ENCODE peak calls at places on chromosomes 5 and 9, in eight cellular contexts. O, N, F, V, L, U, S and K are unnamed samples. For H3K4me1, the result is how much of the 10 kb centered on the place peaks cover.

GRCh38 chr5:142109356-142110045 is 922 bp downstream of the NDFIP1 start:
- DNase-seq in L (peak), V (no peak), F (peak), U (no peak), O (peak), S (no peak), N (peak), K (no peak)

GRCh38 chr9:99259231-99259918 is 37.3 kb downstream of the SEC61B start:
- DNase-seq in F (peak), O (peak), L (no peak), S (no peak), U (peak), N (no peak), V (peak), K (peak)

GRCh38 chr5:4375640-4376039 is 764.5 kb upstream of the ADAMTS16 start:
- DNase-seq in O (no peak), N (no peak), L (no peak), S (no peak), V (no peak), U (no peak), F (no peak), K (no peak)

GRCh38 chr9:135256568-135257354 is 169.3 kb downstream of the OLFM1 start:
- DNase-seq in L (no peak), S (no peak), O (no peak), N (no peak), U (no peak), V (peak), F (no peak), K (peak)

GRCh38 chr9:8365466-8366160 is 566.0 kb upstream of the DMAC1 start:
- DNase-seq in N (no peak), S (no peak), V (no peak), U (no peak), F (no peak), O (no peak), L (no peak), K (no peak)

GRCh38 chr5:75566710-75567309 is 44.4 kb upstream of the ANKDD1B start:
- DNase-seq in O (peak), S (peak), V (no peak), N (peak), F (no peak), L (peak), U (no peak), K (no peak)

GRCh38 chr5:94707359-94707758 is 88.9 kb downstream of the SLF1 start:
- DNase-seq in F (no peak), U (no peak), O (no peak), L (peak), V (no peak), N (peak), S (no peak), K (no peak)

GRCh38 chr9:214488-215448 is at the start of gene DOCK8:
- DNase-seq in O (no peak), L (no peak), N (peak), S (peak), F (peak), V (peak), U (no peak), K (peak)

GRCh38 chr5:139495644-139496435 is 13.3 kb upstream of the STING1 start:
- DNase-seq in F (no peak), O (peak), N (peak), L (peak), V (no peak), U (no peak), S (no peak), K (no peak)

DNA sequence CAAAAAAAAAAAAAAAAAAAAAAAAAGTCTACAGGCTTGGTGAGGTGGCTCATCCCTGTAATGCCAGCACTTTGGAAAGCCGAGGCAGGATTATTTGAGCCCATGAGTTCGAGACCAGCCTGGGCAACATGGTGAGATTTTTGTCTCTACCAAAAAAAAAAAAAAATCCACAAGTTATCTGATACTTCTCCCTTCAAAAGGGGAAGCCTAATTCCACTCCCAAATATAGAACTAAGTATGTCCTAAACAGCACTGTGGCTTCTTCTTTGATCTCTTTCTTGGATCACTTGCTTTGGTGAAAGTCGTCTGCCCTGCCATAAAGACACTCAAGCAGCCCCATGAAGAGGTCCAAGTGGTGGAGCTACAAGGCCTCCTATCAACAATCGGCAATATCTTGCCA is 18.8 kb upstream of the STING1 start:
- DNase-seq in U (no peak), N (no peak), F (no peak), S (no peak), O (no peak), V (no peak), L (no peak), K (no peak)
- TF ChIP-seq CTCF in U (no peak), N (no peak), F (no peak), S (no peak), O (no peak), V (no peak), L (no peak), K (no peak)

DNA sequence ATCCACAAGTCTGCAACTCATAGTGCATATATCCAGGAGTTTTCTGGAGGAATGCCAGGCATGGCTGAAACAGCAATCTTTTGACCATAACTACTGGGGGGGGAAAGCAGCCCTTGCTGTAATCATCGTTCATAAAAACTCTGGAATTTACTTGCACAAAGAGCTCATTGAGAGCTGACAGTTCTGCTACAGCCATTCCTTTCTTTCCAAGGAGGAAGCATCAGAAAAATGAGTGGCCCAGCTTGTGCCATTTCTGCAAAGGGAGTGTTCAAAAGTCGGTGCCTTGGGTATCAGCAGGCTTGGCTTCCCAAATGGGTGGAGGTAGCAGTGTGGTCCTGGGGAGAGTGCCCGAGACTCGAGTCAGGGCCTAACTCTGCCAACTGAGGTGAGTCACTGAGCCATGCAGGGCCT is 101.5 kb downstream of the GCNT1 start:
- DNase-seq in U (no peak), N (no peak), V (no peak), S (no peak), O (peak), F (no peak), L (peak), K (no peak)
- H3K4me1 ChIP-seq in U (under half), N (under half), V (under half), S (under half), O (under half), F (under half), L (under half), K (under half)

DNA sequence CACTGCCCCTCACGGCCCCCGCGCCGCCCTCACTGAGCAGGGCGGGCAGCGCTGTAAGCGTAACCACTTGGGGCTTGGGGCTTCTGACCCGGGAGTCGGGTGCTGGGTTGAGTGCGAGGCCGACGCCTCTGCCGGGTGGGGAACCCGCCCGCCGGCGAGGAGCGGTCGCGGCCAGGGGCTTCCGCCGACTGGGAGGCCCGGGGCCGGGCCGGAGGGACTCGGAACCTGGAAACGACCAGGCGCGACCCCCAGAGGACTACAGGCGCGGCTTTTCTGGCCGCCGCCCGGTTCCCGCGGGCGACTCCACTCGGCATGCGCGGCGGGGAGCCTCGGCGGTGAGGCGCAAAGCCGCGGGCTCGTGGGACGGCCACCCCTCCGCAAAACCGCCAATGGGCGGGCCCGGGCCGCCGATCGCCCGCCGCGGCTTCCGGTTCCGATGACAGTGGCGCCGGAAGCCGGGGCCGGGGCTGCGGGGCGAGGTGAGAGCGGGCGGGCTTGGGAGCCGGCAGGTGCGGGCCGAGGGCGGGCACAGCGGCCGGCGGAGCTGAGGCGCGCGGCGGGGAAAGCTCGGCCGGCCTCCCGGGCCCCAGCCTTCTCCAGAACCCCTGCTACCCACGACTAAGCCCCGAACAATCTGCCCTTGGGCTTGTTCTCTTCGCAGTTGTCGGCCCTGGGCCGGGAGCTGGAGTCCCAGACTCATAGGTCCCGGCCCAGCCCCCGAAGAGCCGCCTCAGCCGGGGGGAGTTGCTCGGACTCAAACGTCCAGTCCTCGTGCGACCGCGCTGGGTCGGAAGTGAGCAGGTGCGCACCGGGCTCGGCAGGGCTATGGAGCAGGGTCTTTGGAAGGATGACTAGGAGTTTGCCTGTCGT is at the start of gene RMND5B:
- DNase-seq in S (peak), F (peak), V (peak), O (peak), N (peak), L (peak), U (peak), K (peak)
- TF ChIP-seq CTCF in S (no peak), F (peak), V (no peak), O (no peak), N (no peak), L (no peak), U (peak), K (no peak)

GRCh38 chr9:72354704-72355103 is 10.3 kb downstream of the ZFAND5 start:
- DNase-seq in V (no peak), N (no peak), F (no peak), O (no peak), L (no peak), S (no peak), U (no peak), K (no peak)
- H3K4me1 ChIP-seq in V (half or more), N (under half), F (half or more), O (under half), L (under half), S (under half), U (under half), K (half or more)

GRCh38 chr5:144191998-144192397 is 21.3 kb downstream of the KCTD16 start:
- DNase-seq in O (peak), F (no peak), V (no peak), L (peak), N (peak), S (peak), U (no peak), K (no peak)
- TF ChIP-seq CTCF in O (peak), F (peak), V (peak), L (peak), N (peak), S (peak), U (peak), K (peak)

GRCh38 chr5:111748304-111748763 is 8.7 kb downstream of the NREP start:
- DNase-seq in V (no peak), L (peak), N (peak), O (peak), U (no peak), S (peak), F (no peak), K (no peak)
- H3K4me1 ChIP-seq in V (half or more), L (under half), N (under half), O (under half), U (under half), S (under half), F (under half), K (under half)

DNA sequence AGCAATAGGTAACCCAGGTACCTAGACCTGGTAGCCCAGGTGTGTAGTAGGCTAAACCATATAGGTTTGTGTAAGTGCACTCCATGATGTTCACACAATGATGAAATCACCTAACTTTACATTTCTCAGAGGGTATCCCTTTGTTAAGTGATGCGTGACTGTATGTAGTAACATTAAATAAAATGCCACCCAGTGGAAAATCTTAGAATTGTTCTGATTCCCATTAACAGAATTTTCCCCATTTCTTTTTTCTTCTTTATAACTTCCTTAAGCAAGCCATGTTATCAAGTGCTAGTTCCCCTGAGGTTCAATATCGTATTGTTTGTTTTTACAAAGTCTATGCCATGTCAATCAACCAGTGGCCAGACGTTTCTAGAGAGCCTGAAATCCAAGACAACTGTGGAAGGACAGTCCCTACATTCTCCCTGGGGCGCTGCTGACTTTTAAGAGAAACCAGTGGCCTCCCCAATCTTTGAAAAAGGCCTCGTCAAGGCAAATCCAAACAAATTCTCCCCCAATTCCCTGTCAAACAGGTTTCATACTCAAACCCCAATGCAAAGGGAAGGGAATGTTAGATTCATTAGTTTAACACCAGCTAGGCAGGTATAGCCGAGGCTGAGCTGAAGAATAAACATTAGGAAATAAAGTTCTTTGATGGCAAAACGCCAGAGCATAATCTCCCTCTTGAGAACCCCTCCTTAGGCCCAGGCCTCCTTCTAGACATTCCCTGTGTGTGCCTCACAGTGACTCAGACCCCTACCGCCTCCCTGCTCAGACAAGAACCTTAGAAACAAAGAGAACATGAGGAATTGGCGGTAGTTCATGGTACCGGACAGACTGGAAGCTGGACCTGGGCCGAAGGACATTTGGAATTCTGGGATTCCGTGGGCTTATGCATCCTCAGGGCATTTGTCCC is 198.7 kb downstream of the GNA14 start:
- DNase-seq in F (no peak), S (no peak), L (peak), V (no peak), O (peak), N (peak), U (peak), K (no peak)
- TF ChIP-seq CTCF in F (no peak), S (no peak), L (no peak), V (no peak), O (peak), N (peak), U (peak), K (no peak)

GRCh38 chr9:109968332-109968657 is 188.3 kb downstream of the PALM2AKAP2 start:
- DNase-seq in V (no peak), U (no peak), N (no peak), S (no peak), F (no peak), O (no peak), L (peak), K (no peak)
- H3K4me1 ChIP-seq in V (under half), U (under half), N (under half), S (under half), F (under half), O (under half), L (under half), K (under half)

GRCh38 chr9:137960496-137960895 is 82.9 kb downstream of the CACNA1B start:
- DNase-seq in N (no peak), S (no peak), F (no peak), L (no peak), V (no peak), O (no peak), U (no peak), K (no peak)
- TF ChIP-seq CTCF in N (no peak), S (peak), F (no peak), L (no peak), V (no peak), O (no peak), U (no peak), K (no peak)

DNA sequence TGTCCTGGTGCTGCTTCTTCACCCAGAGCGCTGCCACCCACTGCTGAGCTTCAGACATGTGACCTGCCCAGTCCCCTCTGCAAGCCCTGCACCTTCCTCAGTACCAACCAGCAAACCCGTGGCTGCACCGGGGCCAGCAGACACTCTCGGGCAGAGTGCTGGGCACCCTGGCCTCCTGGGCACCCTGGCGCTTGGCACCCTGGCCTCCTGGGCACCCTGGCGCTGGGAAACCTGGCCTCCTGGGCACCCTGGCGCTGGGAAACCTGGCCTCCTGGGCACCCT is 31.7 kb upstream of the SLC12A7 start:
- DNase-seq in N (no peak), F (no peak), U (no peak), L (no peak), S (no peak), V (no peak), O (no peak), K (no peak)
- H3K4me1 ChIP-seq in N (under half), F (under half), U (under half), L (under half), S (under half), V (under half), O (under half), K (under half)